ENCODE peak calls at places on chromosomes 13 and 19, in eight cellular contexts. P is CD8-positive, alpha-beta T cell; S is osteoblast; F is tibial nerve; C is HFFc6; O is OCI-LY7; R is fibroblast of the aortic adventitia; U is uterus. T is an unnamed sample.

GRCh38 chr19:17777840-17778620 is 16.9 kb upstream of the B3GNT3 start:
- DNase-seq in P (no peak), S (peak), F (no peak), C (peak), O (peak), R (no peak), U (no peak), T (no peak)

GRCh38 chr13:107669356-107669755 is 546.0 kb downstream of the LIG4 start:
- DNase-seq in P (no peak), S (no peak), F (no peak), C (no peak), O (no peak), R (peak), U (no peak), T (no peak)

GRCh38 chr19:7806876-7807275 is 23.1 kb upstream of the EVI5L start:
- DNase-seq in P (no peak), S (no peak), F (no peak), C (no peak), O (no peak), R (no peak), U (no peak), T (no peak)

GRCh38 chr19:57648336-57649003 is 15.5 kb downstream of the ZNF211 start:
- DNase-seq in P (no peak), S (no peak), F (no peak), C (no peak), O (no peak), R (no peak), U (no peak), T (no peak)

GRCh38 chr19:17527326-17527725 is 15.9 kb downstream of the PGLS start:
- DNase-seq in P (no peak), S (no peak), F (no peak), C (no peak), O (peak), R (no peak), U (no peak), T (no peak)

GRCh38 chr13:112722433-112723250 is 32.8 kb downstream of the ATP11A start:
- DNase-seq in P (no peak), S (peak), F (no peak), C (peak), O (no peak), R (peak), U (peak), T (no peak)

GRCh38 chr13:41075034-41075433 is 13.7 kb downstream of the WBP4 start:
- DNase-seq in P (no peak), S (peak), F (no peak), C (no peak), O (peak), R (peak), U (no peak), T (no peak)

GRCh38 chr13:23621316-23621645 is 51.1 kb downstream of the TNFRSF19 start:
- DNase-seq in P (no peak), S (peak), F (no peak), C (peak), O (no peak), R (peak), U (no peak), T (no peak)

GRCh38 chr19:15180451-15181390 is 20.1 kb downstream of the NOTCH3 start:
- DNase-seq in P (no peak), S (peak), F (no peak), C (no peak), O (peak), R (no peak), U (no peak), T (no peak)

GRCh38 chr13:97125810-97126738 is 96.1 kb upstream of the MBNL2 start:
- DNase-seq in P (no peak), S (no peak), F (no peak), C (peak), O (no peak), R (peak), U (peak), T (no peak)

GRCh38 chr13:112902669-112903068 is 66.3 kb upstream of the MCF2L start:
- DNase-seq in P (no peak), S (peak), F (no peak), C (no peak), O (no peak), R (no peak), U (no peak), T (no peak)

GRCh38 chr13:68009546-68009945 is 779.4 kb upstream of the PCDH9 start:
- DNase-seq in P (no peak), S (no peak), F (no peak), C (no peak), O (no peak), R (no peak), U (no peak), T (no peak)

GRCh38 chr19:30481823-30482222 is 109.6 kb downstream of the ZNF536 start:
- DNase-seq in P (no peak), S (no peak), F (no peak), C (no peak), O (no peak), R (no peak), U (no peak), T (no peak)

GRCh38 chr13:90750957-90751356 is 596.5 kb upstream of the MIR17HG start:
- DNase-seq in P (no peak), S (no peak), F (no peak), C (no peak), O (no peak), R (no peak), U (no peak), T (no peak)

GRCh38 chr19:2337329-2337707 is 8.8 kb downstream of the SPPL2B start:
- DNase-seq in P (no peak), S (peak), F (no peak), C (peak), O (no peak), R (peak), U (peak), T (no peak)

GRCh38 chr19:40613669-40614594 is 12.8 kb downstream of the LTBP4 start:
- DNase-seq in P (peak), S (peak), F (peak), C (peak), O (peak), R (peak), U (peak), T (no peak)

GRCh38 chr19:48997972-48998371 is 4.3 kb downstream of the RUVBL2 start:
- DNase-seq in P (peak), S (peak), F (no peak), C (peak), O (peak), R (peak), U (no peak), T (peak)

GRCh38 chr19:42066075-42066754 is 3.8 kb downstream of the GRIK5 start:
- DNase-seq in P (no peak), S (peak), F (no peak), C (no peak), O (no peak), R (peak), U (no peak), T (no peak)

GRCh38 chr13:41970022-41970421 is 9.1 kb upstream of the VWA8 start:
- DNase-seq in P (no peak), S (no peak), F (no peak), C (no peak), O (no peak), R (no peak), U (no peak), T (no peak)

GRCh38 chr13:73235385-73235784 is 176.6 kb downstream of the KLF5 start:
- DNase-seq in P (no peak), S (no peak), F (no peak), C (no peak), O (no peak), R (no peak), U (no peak), T (no peak)

GRCh38 chr19:6740589-6741348 is 1.3 kb downstream of the TRIP10 start:
- DNase-seq in P (no peak), S (peak), F (no peak), C (no peak), O (peak), R (no peak), U (peak), T (peak)

GRCh38 chr13:99033814-99034213 is 56.0 kb upstream of the DOCK9 start:
- DNase-seq in P (no peak), S (peak), F (no peak), C (peak), O (peak), R (peak), U (no peak), T (no peak)

GRCh38 chr19:56840452-56841193 is at the start of the genes PEG3 and ZIM2:
- DNase-seq in P (no peak), S (no peak), F (no peak), C (no peak), O (no peak), R (no peak), U (peak), T (no peak)

GRCh38 chr19:38792250-38793111 is 3.5 kb downstream of the LGALS7B start:
- DNase-seq in P (peak), S (peak), F (no peak), C (no peak), O (no peak), R (no peak), U (no peak), T (no peak)

GRCh38 chr19:41013359-41013758 is 22.3 kb downstream of the CYP2B6 start:
- DNase-seq in P (no peak), S (no peak), F (no peak), C (no peak), O (no peak), R (no peak), U (no peak), T (no peak)

GRCh38 chr19:55225415-55225958 is 3.1 kb downstream of the TMEM86B start:
- DNase-seq in P (no peak), S (peak), F (no peak), C (no peak), O (no peak), R (no peak), U (no peak), T (no peak)

GRCh38 chr19:1223018-1223855 is 14.6 kb downstream of the CBARP start:
- DNase-seq in P (no peak), S (peak), F (no peak), C (no peak), O (peak), R (no peak), U (no peak), T (no peak)
- TF ChIP-seq CTCF in P (no peak), S (peak), F (no peak), C (peak), O (peak), R (peak), U (no peak), T (peak)

DNA sequence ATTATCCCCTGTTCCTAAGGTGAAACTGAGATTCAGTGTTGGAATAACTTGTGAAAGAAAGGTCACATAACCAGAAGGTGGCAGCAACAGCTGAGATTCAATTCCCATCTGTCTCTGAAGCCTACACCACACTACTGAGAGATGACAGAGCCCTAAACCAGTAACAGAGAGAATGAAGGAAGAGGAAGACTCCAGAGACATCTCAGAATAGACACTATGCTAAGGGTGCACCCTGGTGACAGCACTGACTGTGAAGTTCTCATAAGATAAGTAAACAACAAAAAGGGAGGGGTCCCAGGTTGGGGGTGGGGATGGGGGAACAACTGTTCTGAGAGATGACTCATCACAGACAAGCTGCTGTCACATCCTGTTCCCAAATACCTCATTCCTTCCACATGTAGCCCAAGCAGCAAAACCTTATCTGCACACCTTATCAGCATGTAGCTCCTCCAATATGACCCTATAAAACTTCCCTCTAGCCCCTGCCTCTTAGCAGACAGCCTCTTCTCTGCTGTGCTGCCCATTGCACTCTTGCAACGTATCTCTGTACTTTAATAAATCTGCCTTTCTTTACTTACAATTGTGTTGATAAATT is 46.5 kb downstream of the UTP14C start:
- DNase-seq in P (no peak), S (peak), F (no peak), C (peak), O (peak), R (peak), U (no peak), T (no peak)
- TF ChIP-seq CTCF in P (no peak), S (peak), F (no peak), C (peak), O (peak), R (peak), U (no peak), T (no peak)

GRCh38 chr19:43505941-43506340 is 1.4 kb upstream of the PHLDB3 start:
- DNase-seq in P (no peak), S (peak), F (no peak), C (no peak), O (no peak), R (no peak), U (no peak), T (no peak)
- TF ChIP-seq CTCF in P (no peak), S (no peak), F (no peak), C (no peak), O (no peak), R (no peak), U (no peak), T (no peak)

GRCh38 chr19:3966051-3967017 is 4.6 kb downstream of the DAPK3 start:
- DNase-seq in P (no peak), S (no peak), F (no peak), C (no peak), O (no peak), R (no peak), U (no peak), T (no peak)

GRCh38 chr19:3970313-3970807 is 539 bp downstream of the DAPK3 start:
- DNase-seq in P (no peak), S (peak), F (no peak), C (no peak), O (no peak), R (no peak), U (peak), T (peak)

GRCh38 chr19:3968556-3969434 is 2.1 kb downstream of the DAPK3 start:
- DNase-seq in P (no peak), S (peak), F (peak), C (peak), O (no peak), R (peak), U (peak), T (peak)

GRCh38 chr19:3970808-3971598 is at the start of gene DAPK3:
- DNase-seq in P (peak), S (peak), F (peak), C (peak), O (peak), R (peak), U (peak), T (peak)

DNA sequence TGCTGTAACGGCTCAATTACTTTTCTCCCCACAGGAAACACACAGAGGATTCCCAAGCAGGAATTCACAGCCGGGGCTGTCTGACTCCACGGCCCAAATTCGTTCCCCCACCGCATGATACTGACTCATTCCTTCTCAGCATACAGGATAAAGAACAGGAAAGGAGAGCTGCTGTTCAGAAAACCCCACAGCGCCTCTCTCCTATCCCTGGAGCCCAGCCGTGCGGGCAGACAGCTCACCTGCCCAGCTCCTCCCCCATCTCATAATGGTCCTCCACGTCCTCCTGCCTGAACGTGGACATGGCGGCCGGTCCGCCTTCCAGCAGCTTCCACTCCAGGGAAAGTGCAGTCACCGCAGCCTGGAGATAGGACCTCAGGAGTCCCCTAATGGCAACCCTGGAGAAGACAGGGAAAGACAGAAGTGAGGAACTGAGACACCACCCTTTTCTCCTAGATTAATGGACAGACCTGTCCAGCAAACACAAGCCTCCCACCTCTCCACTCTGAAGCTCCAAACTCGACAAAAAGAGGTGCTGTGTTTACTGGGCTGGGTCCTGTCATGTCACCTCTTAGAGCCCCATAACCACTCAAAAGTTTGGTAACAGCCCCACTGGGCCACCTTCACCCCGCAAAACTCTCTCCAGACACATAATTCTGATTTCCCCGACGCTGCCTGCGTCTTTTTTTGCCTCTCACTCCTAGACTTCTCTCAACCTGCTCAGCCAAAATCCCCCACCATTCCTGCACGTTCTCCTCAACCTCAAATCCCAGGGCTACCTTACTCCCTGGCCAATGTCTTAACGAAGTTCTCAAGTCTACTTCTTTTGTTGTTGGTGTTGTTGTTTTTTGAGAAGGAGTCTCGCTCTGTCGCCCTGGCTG is 1.2 kb downstream of the DAPK3 start:
- DNase-seq in P (no peak), S (peak), F (no peak), C (peak), O (no peak), R (peak), U (peak), T (peak)
- TF ChIP-seq CTCF in P (no peak), S (peak), F (no peak), C (peak), O (peak), R (peak), U (no peak), T (peak)

DNA sequence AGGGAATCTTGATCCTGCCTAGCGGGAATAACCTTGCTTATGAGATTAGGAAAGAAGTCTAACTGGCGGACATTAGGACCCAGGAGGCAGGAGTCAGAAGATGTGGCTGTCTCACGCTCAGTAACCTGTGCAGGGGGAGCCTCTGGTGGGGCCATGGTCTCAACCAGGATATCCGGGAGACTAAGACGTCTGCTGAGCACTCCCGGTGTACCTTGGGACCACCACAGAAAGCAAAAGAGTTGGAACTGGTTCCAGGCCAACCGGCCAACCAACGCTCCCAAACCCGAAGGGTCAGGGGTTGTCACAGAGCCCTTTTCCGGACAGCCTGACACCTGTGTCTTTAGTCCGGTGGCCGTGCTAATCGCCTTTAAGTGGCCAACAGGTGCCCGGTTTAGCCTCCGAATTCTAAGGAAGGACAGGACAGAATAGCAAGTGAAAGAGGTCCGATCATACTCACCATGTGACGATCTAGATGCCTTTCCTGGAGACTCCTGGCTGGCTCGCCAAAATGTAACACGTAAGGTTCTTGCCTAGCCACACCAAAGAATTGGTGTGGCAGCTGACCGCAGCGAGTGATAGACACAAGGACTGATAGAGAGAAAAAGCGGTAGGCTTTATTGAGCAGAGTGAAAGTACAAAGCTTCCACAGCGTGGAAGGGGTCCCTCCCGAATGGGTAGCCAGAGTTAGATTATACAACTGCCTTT is 103.9 kb upstream of the DIAPH3 start:
- DNase-seq in P (peak), S (peak), F (no peak), C (no peak), O (peak), R (no peak), U (no peak), T (no peak)
- TF ChIP-seq CTCF in P (no peak), S (no peak), F (no peak), C (no peak), O (no peak), R (no peak), U (no peak), T (no peak)

GRCh38 chr19:23283925-23284324 is 33.7 kb upstream of the ZNF724 start:
- DNase-seq in P (peak), S (no peak), F (no peak), C (peak), O (peak), R (peak), U (peak), T (peak)
- TF ChIP-seq CTCF in P (peak), S (peak), F (peak), C (peak), O (peak), R (peak), U (peak), T (peak)

DNA sequence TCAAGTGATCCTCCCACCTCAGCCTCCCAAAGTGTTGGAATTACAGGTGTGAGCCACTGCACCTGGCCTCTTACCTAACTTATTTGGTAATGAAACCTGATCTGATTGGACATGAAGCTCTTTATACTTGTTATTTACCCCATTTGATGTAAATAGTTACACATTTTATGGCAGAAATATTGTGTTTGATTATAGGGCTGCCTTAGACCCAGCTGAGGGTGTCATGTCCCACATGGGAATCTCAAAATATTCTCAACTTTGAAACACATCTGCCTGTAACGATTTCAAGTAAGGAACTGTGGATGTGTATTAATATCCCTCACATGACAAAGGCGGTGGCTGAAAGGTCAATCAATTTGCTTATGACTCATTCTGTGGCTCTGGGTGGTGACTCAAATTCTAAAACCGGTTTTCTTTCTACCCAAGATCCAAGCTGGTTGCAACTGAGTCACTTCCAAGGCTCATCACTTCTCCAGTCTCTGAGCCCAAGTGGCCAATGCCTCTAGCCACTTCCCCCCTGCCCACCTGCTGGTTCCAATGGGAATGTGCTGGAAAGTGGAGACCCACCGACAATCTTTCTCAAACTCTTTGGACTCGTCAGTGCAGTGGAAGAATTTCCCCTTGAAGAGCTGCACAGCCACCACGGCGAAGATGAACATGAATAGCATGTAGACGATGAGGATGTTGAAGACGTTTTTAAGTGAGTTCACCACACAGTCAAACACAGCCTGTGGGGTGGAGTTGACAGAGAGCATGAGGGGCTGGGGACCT is 110.9 kb downstream of the IER2 start:
- DNase-seq in P (no peak), S (peak), F (no peak), C (peak), O (no peak), R (peak), U (no peak), T (no peak)
- TF ChIP-seq CTCF in P (no peak), S (no peak), F (no peak), C (peak), O (no peak), R (peak), U (no peak), T (no peak)

T was measured in progenitor cell of endocrine pancreas.